ENCODE peak calls at places on chromosomes 6 and 20, in five cellular contexts. B is HepG2, L is sigmoid colon, C is stomach, U is esophagus muscularis mucosa. V is an unnamed sample.

GRCh38 chr6:5241242-5241641 is 19.5 kb downstream of the LYRM4 start:
- DNase-seq in B (no peak), L (no peak), C (no peak), U (no peak), V (no peak)

GRCh38 chr20:22861990-22862389 is 173.1 kb upstream of the SSTR4 start:
- DNase-seq in B (no peak), L (no peak), C (no peak), U (no peak), V (no peak)

GRCh38 chr20:61306935-61307475 is 54.9 kb downstream of the CDH4 start:
- DNase-seq in B (no peak), L (no peak), C (no peak), U (no peak), V (no peak)

GRCh38 chr6:63452117-63452516 is 120.2 kb upstream of the LOC128125822 start:
- DNase-seq in B (peak), L (no peak), C (no peak), U (no peak), V (no peak)

GRCh38 chr6:166004491-166005275 is 163.0 kb downstream of the TBXT start:
- DNase-seq in B (no peak), L (no peak), C (no peak), U (peak), V (no peak)

GRCh38 chr6:35077006-35077712 is 64.0 kb downstream of the TCP11 start:
- DNase-seq in B (no peak), L (peak), C (no peak), U (no peak), V (no peak)

GRCh38 chr6:170091000-170091638 is 199.8 kb downstream of the DLL1 start:
- DNase-seq in B (no peak), L (peak), C (peak), U (no peak), V (peak)

GRCh38 chr20:63315982-63316491 is 23.1 kb downstream of the COL20A1 start:
- DNase-seq in B (no peak), L (peak), C (no peak), U (no peak), V (peak)

GRCh38 chr6:149683256-149683860 is 34.5 kb downstream of the LATS1 start:
- DNase-seq in B (no peak), L (no peak), C (no peak), U (no peak), V (no peak)

GRCh38 chr6:24738732-24739131 is 19.8 kb upstream of the C6orf62 start:
- DNase-seq in B (no peak), L (no peak), C (peak), U (no peak), V (no peak)

GRCh38 chr6:151233731-151234130 is 6.0 kb upstream of the AKAP12 start:
- DNase-seq in B (no peak), L (no peak), C (no peak), U (no peak), V (no peak)

GRCh38 chr20:44336086-44336485 is 757 bp upstream of the R3HDML start:
- DNase-seq in B (peak), L (no peak), C (no peak), U (no peak), V (no peak)

GRCh38 chr20:49575551-49576060 is 7.7 kb upstream of the PTGIS start:
- DNase-seq in B (no peak), L (peak), C (peak), U (no peak), V (peak)

GRCh38 chr6:158751192-158751591 is 68.0 kb downstream of the EZR start:
- DNase-seq in B (no peak), L (no peak), C (no peak), U (no peak), V (no peak)

GRCh38 chr20:4056880-4057279 is 41.5 kb upstream of the RNF24 start:
- DNase-seq in B (no peak), L (no peak), C (no peak), U (no peak), V (no peak)

GRCh38 chr20:55830124-55830828 is 175.0 kb downstream of the CBLN4 start:
- DNase-seq in B (no peak), L (no peak), C (no peak), U (no peak), V (no peak)

GRCh38 chr6:95777338-95777737 is 200.0 kb downstream of the MANEA start:
- DNase-seq in B (no peak), L (no peak), C (no peak), U (no peak), V (no peak)

GRCh38 chr20:16804793-16805187 is 56.6 kb downstream of the OTOR start:
- DNase-seq in B (no peak), L (no peak), C (no peak), U (no peak), V (no peak)

GRCh38 chr6:134883314-134883713 is 66.6 kb downstream of the ALDH8A1 start:
- DNase-seq in B (no peak), L (no peak), C (no peak), U (no peak), V (no peak)

GRCh38 chr6:109411034-109411433 is 28.8 kb upstream of the CD164 start:
- DNase-seq in B (no peak), L (no peak), C (no peak), U (no peak), V (no peak)

GRCh38 chr20:44041001-44041400 is 126.3 kb downstream of the TOX2 start:
- DNase-seq in B (no peak), L (peak), C (peak), U (peak), V (no peak)

GRCh38 chr6:165695736-165696515 is 32.9 kb upstream of the PDE10A start:
- DNase-seq in B (no peak), L (no peak), C (no peak), U (no peak), V (no peak)

GRCh38 chr6:47180633-47181032 is 129.1 kb downstream of the TNFRSF21 start:
- DNase-seq in B (peak), L (no peak), C (no peak), U (peak), V (no peak)

GRCh38 chr20:54608978-54609377 is 133.6 kb downstream of the DOK5 start:
- DNase-seq in B (no peak), L (no peak), C (no peak), U (no peak), V (no peak)

GRCh38 chr20:51800769-51801219 is 1.5 kb downstream of the SALL4 start:
- DNase-seq in B (no peak), L (no peak), C (peak), U (no peak), V (no peak)

GRCh38 chr6:87308970-87309369 is 13.4 kb upstream of the SMIM8 start:
- DNase-seq in B (no peak), L (no peak), C (no peak), U (peak), V (no peak)

GRCh38 chr6:158799051-158799792 is 19.9 kb downstream of the EZR start:
- DNase-seq in B (peak), L (no peak), C (peak), U (no peak), V (no peak)

DNA sequence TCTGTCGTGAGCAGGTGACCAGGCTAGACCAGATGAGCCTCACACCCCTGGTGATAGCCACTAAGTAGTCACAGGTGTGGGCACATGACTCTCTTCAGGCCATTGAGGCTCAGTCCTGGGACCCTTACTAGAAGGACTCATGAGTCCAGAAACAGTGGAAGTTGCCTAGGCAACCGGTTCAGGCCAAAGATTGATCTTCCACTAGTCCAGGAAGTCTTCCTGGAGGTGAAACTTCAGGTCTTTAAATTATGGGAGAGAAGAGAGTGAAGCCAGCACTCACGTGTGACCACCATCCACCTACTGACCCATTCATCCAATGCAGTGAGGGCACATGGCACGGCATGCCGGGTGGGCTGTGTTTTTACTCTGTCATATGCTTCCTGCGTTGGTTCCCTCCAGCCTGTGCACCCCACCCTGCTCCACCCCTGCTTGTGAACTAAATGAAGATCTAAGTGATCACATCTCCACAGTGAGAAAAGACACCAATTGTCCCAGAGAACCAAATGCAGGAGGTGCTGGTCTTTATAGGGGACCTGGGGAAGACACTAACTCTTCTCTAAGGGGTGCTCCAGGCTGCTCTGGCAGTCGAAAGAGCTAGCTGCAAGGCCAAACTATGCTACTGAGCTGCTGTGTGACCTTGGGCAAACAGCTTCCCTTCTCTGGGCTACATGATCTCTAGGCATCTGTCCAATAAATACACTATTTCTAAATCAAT is 12.5 kb upstream of the STX16 start:
- DNase-seq in B (no peak), L (peak), C (no peak), U (no peak), V (peak)
- TF ChIP-seq POLR2AphosphoS5 in B (no peak), L (no peak), C (no peak), U (no peak), V (no peak)

DNA sequence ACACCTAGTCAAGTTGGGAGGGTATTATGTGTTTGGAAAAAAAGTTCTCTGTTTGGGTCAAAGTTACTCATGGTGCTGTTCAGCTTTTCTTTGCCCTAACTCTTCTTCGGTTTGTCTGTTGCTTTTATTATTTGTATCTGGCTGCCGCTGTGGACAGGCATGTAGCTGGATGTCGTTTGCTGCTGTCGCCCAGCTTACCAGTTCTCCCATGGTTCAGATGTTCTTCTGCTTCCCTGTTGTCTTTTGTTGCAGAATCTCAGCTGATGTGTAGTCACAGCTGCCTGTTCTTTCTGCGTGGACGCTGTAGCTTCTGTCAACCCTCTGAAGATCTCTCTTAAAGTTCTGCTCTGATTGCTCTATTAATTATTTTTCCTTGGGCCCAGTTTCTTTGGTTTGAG is 8.0 kb downstream of the IGF2R start:
- DNase-seq in B (no peak), L (peak), C (no peak), U (no peak), V (no peak)
- TF ChIP-seq POLR2A in B (no peak), L (no peak), C (no peak), U (no peak), V (no peak)

GRCh38 chr20:39638671-39639070 is 676.5 kb downstream of the DHX35 start:
- DNase-seq in B (no peak), L (no peak), C (no peak), U (peak), V (no peak)
- TF ChIP-seq EP300 in B (no peak), L (no peak), C (no peak), U (no peak), V (no peak)

GRCh38 chr6:36969988-36970891 is 15.7 kb downstream of the PI16 start:
- DNase-seq in B (no peak), L (no peak), C (no peak), U (no peak), V (no peak)

GRCh38 chr6:36967757-36968156 is 13.2 kb downstream of the PI16 start:
- DNase-seq in B (no peak), L (peak), C (no peak), U (no peak), V (no peak)

GRCh38 chr6:36969240-36969691 is 14.7 kb downstream of the PI16 start:
- DNase-seq in B (no peak), L (peak), C (peak), U (no peak), V (no peak)

GRCh38 chr6:36967301-36967700 is 12.8 kb downstream of the PI16 start:
- DNase-seq in B (no peak), L (no peak), C (no peak), U (no peak), V (no peak)

GRCh38 chr6:36968266-36968977 is 13.9 kb downstream of the PI16 start:
- DNase-seq in B (no peak), L (peak), C (peak), U (no peak), V (peak)
- TF ChIP-seq POLR2AphosphoS5 in B (no peak), L (no peak), C (no peak), U (no peak), V (no peak)